ENCODE peak calls at places on chromosomes 3 and 15, in ten cellular contexts. W, N, Y, J, P, K, B, Q, R and T are unnamed samples.

GRCh38 chr3:196518999-196519737 is 4.0 kb upstream of the SMCO1 start:
- DNase-seq in W (peak; percentile 66), N (peak; percentile 56), Y (no peak), J (peak; percentile 75), P (no peak), K (peak; percentile 49), B (peak; percentile 63), Q (peak; percentile 40), R (peak; percentile 59), T (no peak)

GRCh38 chr3:13529196-13529975 is 19.5 kb upstream of the FBLN2 start:
- DNase-seq in W (peak; percentile 25), N (no peak), Y (peak; percentile 22), J (no peak), P (no peak), K (peak; percentile 9), B (no peak), Q (no peak), R (no peak), T (no peak)

GRCh38 chr15:85024509-85025336 is 43.1 kb downstream of the PDE8A start:
- DNase-seq in W (no peak), N (no peak), Y (no peak), J (peak; percentile 82), P (no peak), K (no peak), B (peak; percentile 91), Q (no peak), R (no peak), T (no peak)

GRCh38 chr15:72195101-72195511 is 2.5 kb downstream of the GRAMD2A start:
- DNase-seq in W (no peak), N (no peak), Y (no peak), J (no peak), P (no peak), K (no peak), B (peak; percentile 29), Q (no peak), R (no peak), T (no peak)

GRCh38 chr3:177538064-177538742 is 340.9 kb upstream of the TBL1XR1 start:
- DNase-seq in W (peak; percentile 60), N (peak; percentile 44), Y (no peak), J (peak; percentile 52), P (peak; percentile 35), K (peak; percentile 49), B (peak; percentile 22), Q (no peak), R (no peak), T (no peak)

GRCh38 chr3:30548605-30549004 is 57.8 kb upstream of the TGFBR2 start:
- DNase-seq in W (no peak), N (no peak), Y (no peak), J (no peak), P (no peak), K (no peak), B (peak; percentile 32), Q (no peak), R (peak; percentile 32), T (no peak)

GRCh38 chr3:105752791-105753415 is 115.9 kb downstream of the CBLB start:
- DNase-seq in W (no peak), N (no peak), Y (no peak), J (peak; percentile 62), P (no peak), K (no peak), B (peak; percentile 60), Q (peak; percentile 24), R (peak; percentile 85), T (no peak)

GRCh38 chr15:72923304-72923703 is 129.0 kb upstream of the NEO1 start:
- DNase-seq in W (no peak), N (no peak), Y (no peak), J (no peak), P (no peak), K (no peak), B (no peak), Q (no peak), R (no peak), T (no peak)

GRCh38 chr15:72790302-72790955 is 6.9 kb upstream of the ADPGK start:
- DNase-seq in W (no peak), N (no peak), Y (no peak), J (no peak), P (no peak), K (no peak), B (peak; percentile 19), Q (no peak), R (no peak), T (no peak)

GRCh38 chr15:75171408-75171807 is 30.3 kb upstream of the C15orf39 start:
- DNase-seq in W (no peak), N (no peak), Y (no peak), J (peak; percentile 84), P (no peak), K (no peak), B (peak; percentile 91), Q (no peak), R (peak; percentile 65), T (no peak)

DNA sequence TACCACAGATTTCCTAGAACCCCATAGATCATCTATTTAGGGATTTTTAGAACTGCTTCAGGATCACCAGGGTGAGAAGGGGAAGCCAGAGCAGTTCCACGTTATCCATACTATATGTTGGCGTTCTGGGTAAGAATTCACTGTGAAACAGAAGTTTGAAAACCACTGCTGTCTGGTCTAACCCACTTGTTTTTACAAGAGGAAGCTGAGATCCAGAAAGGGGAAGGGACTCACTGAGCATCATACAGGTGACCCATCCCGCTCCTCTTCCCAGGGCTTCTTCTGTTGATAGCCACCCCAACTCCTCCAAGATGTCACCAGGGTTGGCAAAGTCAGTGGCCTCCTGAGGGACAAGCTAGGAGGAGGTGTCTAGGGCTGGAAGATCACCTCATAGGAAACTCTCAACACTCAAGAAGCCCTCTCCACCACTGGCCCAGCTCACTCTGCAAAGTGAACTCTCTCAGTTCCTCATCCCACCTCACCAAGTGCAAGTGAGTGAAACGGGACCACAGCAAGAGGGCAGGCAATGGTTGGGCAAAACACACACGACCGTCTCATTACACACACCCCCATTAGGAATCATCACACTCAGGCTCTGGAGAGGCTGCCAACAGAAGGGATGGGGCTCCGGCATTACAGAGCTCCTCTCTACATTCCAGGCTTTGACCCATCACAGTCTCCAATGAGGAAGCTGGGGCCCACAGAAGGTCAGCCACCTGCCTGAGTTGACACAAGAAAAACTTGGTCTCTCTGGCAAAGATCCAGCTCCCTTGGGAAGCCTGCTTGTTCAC is 1.8 kb downstream of the DAPK2 start:
- DNase-seq in W (no peak), N (no peak), Y (no peak), J (no peak), P (no peak), K (no peak), B (no peak), Q (no peak), R (no peak), T (no peak)
- H3K4me3 ChIP-seq in W (peak overlapping the region; percentile 66), N (no peak overlapping the region), Y (peak overlapping the region; percentile 57), J (no peak overlapping the region), P (no peak overlapping the region), K (peak overlapping the region; percentile 82), B (no peak overlapping the region), Q (no peak overlapping the region), R (no peak overlapping the region), T (peak overlapping the region; percentile 59)

GRCh38 chr15:88400069-88400468 is 67.1 kb downstream of the MRPL46 start:
- DNase-seq in W (no peak), N (no peak), Y (no peak), J (no peak), P (no peak), K (no peak), B (no peak), Q (no peak), R (no peak), T (no peak)
- H3K27ac ChIP-seq in W (no peak overlapping the region), N (no peak overlapping the region), Y (no peak overlapping the region), J (no peak overlapping the region), P (no peak overlapping the region), K (no peak overlapping the region), B (no peak overlapping the region), Q (no peak overlapping the region), R (no peak overlapping the region), T (no peak overlapping the region)

DNA sequence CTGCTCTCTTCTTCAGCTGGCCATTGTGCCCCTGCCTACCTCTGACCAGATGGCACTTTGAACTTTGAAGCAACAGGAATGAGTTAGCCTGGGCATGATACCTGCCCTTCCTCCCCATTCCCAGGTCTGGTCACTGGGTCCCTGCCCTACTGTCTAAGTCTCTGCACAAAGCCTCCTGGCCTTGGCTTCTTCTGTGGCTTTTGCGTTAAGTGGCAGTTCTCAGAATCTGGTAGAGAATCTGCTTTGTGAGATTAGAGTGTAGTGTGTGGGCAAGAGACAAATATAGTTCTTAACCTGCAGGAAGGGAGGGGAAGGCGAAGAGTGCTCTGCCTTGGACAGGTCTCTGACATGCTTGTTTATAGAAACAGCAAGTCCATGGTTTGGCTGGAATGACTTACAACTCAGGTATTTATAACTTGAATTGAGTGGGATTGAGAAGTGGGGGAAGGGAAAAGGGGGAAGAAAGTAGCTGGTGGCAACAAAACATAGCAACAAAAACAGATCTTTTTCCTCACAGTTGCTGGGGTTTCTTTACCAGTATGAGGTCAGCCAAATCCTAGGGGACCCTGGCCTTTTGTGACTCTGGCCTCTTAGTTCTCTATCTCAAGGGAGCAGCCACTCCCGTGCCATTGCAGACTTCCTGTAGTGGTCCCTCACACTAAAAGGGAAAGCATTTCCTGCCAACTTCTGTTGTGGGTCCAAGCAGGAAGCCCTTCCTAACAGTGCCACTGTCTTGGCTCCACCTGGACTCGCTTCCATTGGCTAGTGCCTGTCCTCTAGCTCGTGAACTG is 16.7 kb downstream of the MAPKBP1 start:
- DNase-seq in W (peak; percentile 46), N (no peak), Y (no peak), J (peak; percentile 74), P (no peak), K (no peak), B (peak; percentile 80), Q (no peak), R (peak; percentile 61), T (no peak)
- H3K4me3 ChIP-seq in W (no peak overlapping the region), N (no peak overlapping the region), Y (no peak overlapping the region), J (no peak overlapping the region), P (no peak overlapping the region), K (peak overlapping the region; percentile 0), B (no peak overlapping the region), Q (no peak overlapping the region), R (no peak overlapping the region), T (no peak overlapping the region)

DNA sequence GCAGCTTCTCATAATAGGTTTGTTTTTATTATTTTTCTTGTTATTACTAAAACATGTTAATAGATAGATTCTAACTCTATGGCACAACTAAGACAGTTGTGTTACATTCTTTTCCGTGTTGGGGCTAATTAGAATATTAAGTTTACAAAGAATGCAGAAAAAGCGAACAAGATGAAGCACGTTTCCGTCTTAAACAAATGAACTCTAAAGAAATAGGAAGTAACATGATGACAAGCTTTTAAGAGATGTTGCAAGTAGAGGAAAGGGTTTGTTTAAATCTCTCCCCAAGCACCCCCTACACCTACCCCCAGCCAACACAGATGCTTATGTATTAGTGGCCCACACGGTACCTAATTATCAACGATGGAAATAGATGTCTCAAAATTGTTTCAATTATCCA is 207.1 kb downstream of the TP63 start:
- DNase-seq in W (no peak), N (no peak), Y (no peak), J (no peak), P (no peak), K (no peak), B (no peak), Q (no peak), R (no peak), T (no peak)
- H3K27ac ChIP-seq in W (no peak overlapping the region), N (no peak overlapping the region), Y (no peak overlapping the region), J (no peak overlapping the region), P (no peak overlapping the region), K (no peak overlapping the region), B (peak overlapping the region; percentile 99), Q (no peak overlapping the region), R (no peak overlapping the region), T (peak overlapping the region; percentile 44)